ENCODE peak calls at places on chromosome 7, in seven cellular contexts. One of them, this sample, is unnamed.

GRCh38 chr7:65459438-65459837 is 85.8 kb downstream of the ZNF92 start:
- DNase-seq in ELF-1: no peak
- DNase-seq in A549: no peak
- DNase-seq in naive thymus-derived CD8-positive, alpha-beta T cell: no peak
- DNase-seq in activated CD4-positive, alpha-beta T cell treated with anti-CD3 and anti-CD28 coated beads, Interleukin-2, amount 50 U/mL, for 4 hours: no peak
- DNase-seq in HT1080: no peak
- DNase-seq in NCI-H2029: no peak
- DNase-seq in this sample: no peak

GRCh38 chr7:81501220-81501619 is 268.6 kb downstream of the HGF start:
- DNase-seq in ELF-1: no peak
- DNase-seq in A549: no peak
- DNase-seq in naive thymus-derived CD8-positive, alpha-beta T cell: no peak
- DNase-seq in activated CD4-positive, alpha-beta T cell treated with anti-CD3 and anti-CD28 coated beads, Interleukin-2, amount 50 U/mL, for 4 hours: no peak
- DNase-seq in HT1080: peak; percentile 32
- DNase-seq in NCI-H2029: no peak
- DNase-seq in this sample: no peak

GRCh38 chr7:74083928-74084721 is 521 bp downstream of the LIMK1 start:
- DNase-seq in ELF-1: peak; percentile 40
- DNase-seq in A549: peak; percentile 61
- DNase-seq in naive thymus-derived CD8-positive, alpha-beta T cell: no peak
- DNase-seq in activated CD4-positive, alpha-beta T cell treated with anti-CD3 and anti-CD28 coated beads, Interleukin-2, amount 50 U/mL, for 4 hours: peak; percentile 17
- DNase-seq in HT1080: peak; percentile 52
- DNase-seq in NCI-H2029: no peak
- DNase-seq in this sample: peak; percentile 43

GRCh38 chr7:151413241-151413640 is 3.4 kb upstream of the WDR86 start:
- DNase-seq in ELF-1: no peak
- DNase-seq in A549: no peak
- DNase-seq in naive thymus-derived CD8-positive, alpha-beta T cell: no peak
- DNase-seq in activated CD4-positive, alpha-beta T cell treated with anti-CD3 and anti-CD28 coated beads, Interleukin-2, amount 50 U/mL, for 4 hours: no peak
- DNase-seq in HT1080: no peak
- DNase-seq in NCI-H2029: no peak
- DNase-seq in this sample: no peak

GRCh38 chr7:1707756-1708611 is 37.9 kb downstream of the ELFN1 start:
- DNase-seq in ELF-1: peak; percentile 9
- DNase-seq in A549: no peak
- DNase-seq in naive thymus-derived CD8-positive, alpha-beta T cell: no peak
- DNase-seq in activated CD4-positive, alpha-beta T cell treated with anti-CD3 and anti-CD28 coated beads, Interleukin-2, amount 50 U/mL, for 4 hours: no peak
- DNase-seq in HT1080: no peak
- DNase-seq in NCI-H2029: no peak
- DNase-seq in this sample: no peak

GRCh38 chr7:124460555-124460954 is 305.0 kb downstream of the GPR37 start:
- DNase-seq in ELF-1: no peak
- DNase-seq in A549: no peak
- DNase-seq in naive thymus-derived CD8-positive, alpha-beta T cell: no peak
- DNase-seq in activated CD4-positive, alpha-beta T cell treated with anti-CD3 and anti-CD28 coated beads, Interleukin-2, amount 50 U/mL, for 4 hours: no peak
- DNase-seq in HT1080: no peak
- DNase-seq in NCI-H2029: no peak
- DNase-seq in this sample: no peak

GRCh38 chr7:92831716-92832622 is 4.4 kb downstream of the CDK6 start:
- DNase-seq in ELF-1: no peak
- DNase-seq in A549: no peak
- DNase-seq in naive thymus-derived CD8-positive, alpha-beta T cell: peak; percentile 7
- DNase-seq in activated CD4-positive, alpha-beta T cell treated with anti-CD3 and anti-CD28 coated beads, Interleukin-2, amount 50 U/mL, for 4 hours: no peak
- DNase-seq in HT1080: peak; percentile 73
- DNase-seq in NCI-H2029: no peak
- DNase-seq in this sample: no peak

GRCh38 chr7:102883098-102883860 is 29.5 kb upstream of the LRRC17 start:
- DNase-seq in ELF-1: no peak
- DNase-seq in A549: no peak
- DNase-seq in naive thymus-derived CD8-positive, alpha-beta T cell: no peak
- DNase-seq in activated CD4-positive, alpha-beta T cell treated with anti-CD3 and anti-CD28 coated beads, Interleukin-2, amount 50 U/mL, for 4 hours: no peak
- DNase-seq in HT1080: peak; percentile 72
- DNase-seq in NCI-H2029: no peak
- DNase-seq in this sample: no peak

GRCh38 chr7:75565129-75565528 is 73.0 kb downstream of the SPDYE5 start:
- DNase-seq in ELF-1: peak; percentile 86
- DNase-seq in A549: no peak
- DNase-seq in naive thymus-derived CD8-positive, alpha-beta T cell: no peak
- DNase-seq in activated CD4-positive, alpha-beta T cell treated with anti-CD3 and anti-CD28 coated beads, Interleukin-2, amount 50 U/mL, for 4 hours: no peak
- DNase-seq in HT1080: peak; percentile 93
- DNase-seq in NCI-H2029: no peak
- DNase-seq in this sample: no peak

GRCh38 chr7:115096262-115096661 is 174.4 kb downstream of the MDFIC start:
- DNase-seq in ELF-1: no peak
- DNase-seq in A549: no peak
- DNase-seq in naive thymus-derived CD8-positive, alpha-beta T cell: no peak
- DNase-seq in activated CD4-positive, alpha-beta T cell treated with anti-CD3 and anti-CD28 coated beads, Interleukin-2, amount 50 U/mL, for 4 hours: no peak
- DNase-seq in HT1080: no peak
- DNase-seq in NCI-H2029: no peak
- DNase-seq in this sample: no peak